ENCODE peak calls at places on chromosomes 13 and 19, in six cellular contexts. C is sigmoid colon, I is transverse colon, B is K562, R is GM23338, M is stomach. P is an unnamed sample.

GRCh38 chr19:6588508-6589345 is 2.2 kb downstream of the CD70 start:
- DNase-seq in C (no peak), M (no peak), B (no peak), R (peak; percentile 28), I (no peak), P (no peak)

GRCh38 chr13:34410653-34411052 is 531.4 kb upstream of the NBEA start:
- DNase-seq in I (no peak), M (no peak), B (no peak), C (no peak), R (no peak), P (no peak)

GRCh38 chr19:5308471-5309437 is 31.9 kb downstream of the PTPRS start:
- DNase-seq in C (peak; percentile 96), M (peak; percentile 72), I (peak; percentile 62), R (no peak), B (peak; percentile 51), P (no peak)

GRCh38 chr19:41589371-41589770 is 13.4 kb downstream of the CEACAM21 start:
- DNase-seq in C (no peak), I (no peak), R (no peak), B (no peak), M (no peak), P (peak; percentile 70)

GRCh38 chr13:28568286-28568685 is 73.4 kb upstream of the FLT1 start:
- DNase-seq in B (peak; percentile 17), M (peak; percentile 54), C (peak; percentile 79), I (peak; percentile 36), R (no peak), P (no peak)

GRCh38 chr19:982567-983170 is 1.5 kb upstream of the WDR18 start:
- DNase-seq in B (peak; percentile 89), R (peak; percentile 83), C (peak; percentile 80), M (peak; percentile 79), I (peak; percentile 82), P (no peak)

GRCh38 chr13:79393564-79394249 is 12.3 kb downstream of the RBM26 start:
- DNase-seq in C (no peak), B (no peak), R (no peak), I (peak; percentile 24), M (peak; percentile 80), P (no peak)

GRCh38 chr19:51689751-51690358 is 3.3 kb upstream of the SPACA6 start:
- DNase-seq in C (peak; percentile 80), I (peak; percentile 28), M (no peak), R (peak; percentile 82), B (peak; percentile 39), P (peak; percentile 90)

GRCh38 chr13:32384702-32385101 is 43.2 kb downstream of the N4BP2L1 start:
- DNase-seq in R (no peak), I (no peak), B (no peak), C (no peak), M (no peak), P (no peak)

GRCh38 chr19:4065430-4066175 is 1.1 kb downstream of the ZBTB7A start:
- DNase-seq in C (peak; percentile 99), M (peak; percentile 97), B (peak; percentile 89), I (peak; percentile 98), R (peak; percentile 96), P (peak; percentile 99)
- H3K4me1 ChIP-seq in C (peaks cover 44% of the 10 kb centered on the region), M (peaks cover 50% of the 10 kb centered on the region), B (peaks cover 25% of the 10 kb centered on the region), I (peaks cover 44% of the 10 kb centered on the region), R (peaks cover 22% of the 10 kb centered on the region), P (peaks cover 34% of the 10 kb centered on the region)

GRCh38 chr19:33430674-33431277 is 57.3 kb downstream of the CEBPG start:
- DNase-seq in I (peak; percentile 67), C (peak; percentile 69), R (peak; percentile 79), B (peak; percentile 62), M (peak; percentile 71), P (no peak)
- TF ChIP-seq POLR2AphosphoS5 in I (no peak), C (no peak), R (no peak), B (no peak), M (no peak), P (no peak)

GRCh38 chr13:99385161-99385560 is 78.0 kb upstream of the GPR183 start:
- DNase-seq in R (no peak), B (no peak), M (no peak), C (no peak), I (no peak), P (no peak)
- H3K4me1 ChIP-seq in R (no peaks in the 10 kb centered on the region), B (no peaks in the 10 kb centered on the region), M (no peaks in the 10 kb centered on the region), C (no peaks in the 10 kb centered on the region), I (peaks cover 8% of the 10 kb centered on the region), P (no peaks in the 10 kb centered on the region)

DNA sequence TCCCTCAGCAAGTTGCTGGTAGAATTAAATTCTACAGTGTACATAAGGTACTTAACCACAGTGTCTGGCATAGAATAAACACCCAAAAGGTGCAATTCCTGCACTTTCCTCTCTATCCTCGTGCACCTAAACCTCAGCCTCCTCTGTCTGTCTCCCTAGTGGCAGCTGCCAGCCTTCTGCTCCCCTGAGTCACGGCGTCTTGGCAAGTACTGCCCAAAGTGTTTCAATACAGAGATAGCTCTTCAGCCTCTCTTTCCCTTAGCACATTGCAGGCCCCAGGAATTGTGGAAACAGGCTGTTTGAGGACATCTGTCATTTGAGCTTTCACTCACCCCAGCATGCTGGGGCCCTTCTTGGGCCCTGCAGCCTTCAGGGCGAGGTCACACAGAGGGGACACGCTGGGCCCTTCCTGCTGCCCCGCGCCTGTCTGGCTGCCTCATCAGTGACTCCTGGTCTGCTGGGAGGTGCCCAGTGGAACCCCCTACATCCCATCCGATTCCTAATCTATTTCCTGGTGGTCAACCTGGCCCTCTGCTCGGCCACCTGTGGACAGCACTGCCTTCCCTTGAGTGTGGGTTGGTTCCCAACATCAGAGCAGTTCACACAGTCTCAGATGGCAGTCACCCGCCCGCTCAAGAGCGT is 19.3 kb downstream of the COL4A2 start:
- DNase-seq in B (no peak), M (no peak), C (no peak), R (no peak), I (no peak), P (no peak)
- TF ChIP-seq POLR2AphosphoS5 in B (no peak), M (no peak), C (no peak), R (no peak), I (no peak), P (no peak)

DNA sequence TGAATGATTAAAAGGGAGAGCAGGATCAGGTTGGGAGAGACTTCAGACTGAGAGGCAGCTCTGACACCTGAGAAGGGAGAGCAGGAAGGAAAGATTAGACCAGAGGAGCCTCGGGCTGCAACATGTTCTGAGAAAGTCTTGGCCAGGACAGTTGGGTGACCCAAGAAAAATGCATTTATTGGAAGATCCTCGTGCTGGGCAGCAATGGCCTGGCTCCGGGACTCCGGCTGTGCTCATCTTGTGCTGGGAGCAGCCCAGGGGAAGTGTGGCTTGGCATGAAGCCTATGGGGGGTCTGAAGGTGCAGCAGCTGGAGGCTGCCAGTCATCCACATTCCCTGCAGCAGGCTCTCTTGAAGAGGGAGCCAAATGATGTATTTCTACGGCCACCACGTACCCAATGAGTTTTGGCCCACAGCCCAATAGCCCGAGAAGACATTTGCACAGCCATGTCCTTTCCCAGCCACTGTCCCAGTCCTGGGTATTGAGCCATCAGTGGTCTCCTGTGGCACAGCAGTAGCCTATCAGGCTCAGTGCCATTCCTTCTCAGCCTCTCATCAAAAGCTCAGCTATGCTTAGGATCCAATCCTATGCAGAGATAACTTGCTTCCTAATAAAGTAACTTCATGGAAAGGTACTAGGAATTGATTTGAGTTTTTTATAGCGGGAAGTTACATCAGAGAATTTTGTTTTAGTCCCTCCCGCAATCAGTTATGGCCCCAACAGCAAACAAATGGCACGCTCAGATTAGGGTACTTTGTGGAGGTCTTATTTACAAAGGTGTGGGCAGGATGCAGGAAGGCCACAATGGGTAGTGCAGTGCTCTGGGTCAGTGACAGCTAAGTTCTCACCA is 76.1 kb upstream of the MEDAG start:
- DNase-seq in I (no peak), B (no peak), M (no peak), C (no peak), R (no peak), P (no peak)
- H3K4me1 ChIP-seq in I (peaks cover 19% of the 10 kb centered on the region), B (no peaks in the 10 kb centered on the region), M (peaks cover 7% of the 10 kb centered on the region), C (no peaks in the 10 kb centered on the region), R (peaks cover 14% of the 10 kb centered on the region), P (peaks cover 3% of the 10 kb centered on the region)

DNA sequence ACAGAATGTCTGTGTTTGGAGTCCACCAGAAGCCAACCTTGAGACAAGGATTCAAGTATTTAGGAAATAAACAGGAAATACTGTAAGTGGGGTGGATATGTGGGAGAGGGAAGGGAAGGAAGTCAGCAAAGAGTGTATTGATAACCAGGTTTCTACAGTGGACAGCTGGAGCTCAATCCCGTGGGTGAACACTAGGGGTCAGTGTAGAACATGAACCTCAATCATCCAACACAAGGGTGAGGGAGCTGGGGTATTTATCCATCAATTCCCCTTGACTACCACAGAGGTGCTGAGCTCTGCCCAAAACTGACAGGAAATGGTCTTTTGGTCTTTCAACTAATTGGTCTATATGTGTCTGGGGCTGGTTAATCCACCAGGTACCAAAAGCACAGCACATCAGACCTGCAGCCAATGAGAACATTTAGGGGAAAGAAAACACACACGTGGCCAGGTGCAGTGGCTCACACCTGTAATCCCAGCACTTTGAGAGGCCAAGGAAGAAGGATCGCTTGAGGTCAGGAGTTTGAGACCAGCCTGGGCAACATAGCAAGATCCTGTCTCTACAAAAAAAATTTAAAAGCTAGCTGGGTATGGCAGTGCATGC is 5.6 kb upstream of the SYDE1 start:
- DNase-seq in B (peak; percentile 61), C (no peak), M (peak; percentile 52), I (peak; percentile 52), R (peak; percentile 82), P (no peak)
- TF ChIP-seq POLR2AphosphoS5 in B (no peak), C (no peak), M (no peak), I (no peak), R (no peak), P (no peak)

GRCh38 chr19:44745887-44746600 is 2.5 kb upstream of the BCL3 start:
- DNase-seq in M (no peak), B (no peak), R (no peak), I (no peak), C (no peak), P (no peak)

GRCh38 chr19:44745386-44745831 is 3.1 kb upstream of the BCL3 start:
- DNase-seq in B (peak; percentile 46), R (peak; percentile 52), M (peak; percentile 57), I (peak; percentile 82), C (peak; percentile 88), P (peak; percentile 95)

GRCh38 chr19:44746946-44747738 is 1.4 kb upstream of the BCL3 start:
- DNase-seq in R (peak; percentile 91), C (peak; percentile 98), B (peak; percentile 95), I (peak; percentile 97), M (peak; percentile 93), P (peak; percentile 97)

GRCh38 chr19:44747739-44748425 is 626 bp upstream of the BCL3 start:
- DNase-seq in C (peak; percentile 89), R (peak; percentile 71), B (no peak), I (peak; percentile 84), M (peak; percentile 69), P (no peak)

DNA sequence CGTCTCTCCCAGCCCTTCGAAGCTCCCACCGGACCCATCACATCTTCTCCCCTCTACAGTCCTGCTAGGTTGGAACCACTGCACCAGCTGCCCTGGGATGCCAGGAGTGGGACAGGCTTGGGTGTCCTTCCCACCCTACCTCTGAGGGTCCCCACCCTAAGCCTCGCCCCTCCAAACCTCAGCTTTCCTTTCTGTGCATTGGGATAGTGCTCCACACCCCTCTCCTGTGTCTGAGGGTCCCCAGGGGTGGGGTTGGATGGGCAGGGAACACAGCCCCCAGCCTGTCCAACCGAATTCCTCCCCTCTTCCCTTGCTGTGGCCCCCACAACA is 1.9 kb upstream of the BCL3 start:
- DNase-seq in M (no peak), R (no peak), B (no peak), C (no peak), I (no peak), P (no peak)
- H3K4me1 ChIP-seq in M (peaks cover 78% of the 10 kb centered on the region), R (no peaks in the 10 kb centered on the region), B (peaks cover 18% of the 10 kb centered on the region), C (peaks cover 72% of the 10 kb centered on the region), I (peaks cover 82% of the 10 kb centered on the region), P (peaks cover 91% of the 10 kb centered on the region)